ENCODE peak calls at places on chromosomes 3 and 15, in four cellular contexts. L is GM23338, V is tibial artery, K is left ventricle myocardium inferior. J is an unnamed sample.

GRCh38 chr15:79881668-79882067 is 15.1 kb downstream of the MTHFS start:
- DNase-seq in L (no peak), V (no peak), K (no peak), J (no peak)

GRCh38 chr15:85795669-85796305 is 1.1 kb upstream of the KLHL25 start:
- DNase-seq in L (no peak), V (no peak), K (no peak), J (no peak)

GRCh38 chr3:27730774-27731659 is 8.9 kb upstream of the EOMES start:
- DNase-seq in L (peak), V (no peak), K (no peak), J (no peak)

GRCh38 chr3:30606301-30607031 is at the start of gene TGFBR2:
- DNase-seq in L (peak), V (peak), K (peak), J (peak)

GRCh38 chr3:153756816-153757215 is 364.4 kb upstream of the ARHGEF26 start:
- DNase-seq in L (no peak), V (no peak), K (no peak), J (peak)

GRCh38 chr15:85792872-85793621 is 1.7 kb downstream of the KLHL25 start:
- DNase-seq in L (no peak), V (no peak), K (no peak), J (no peak)

GRCh38 chr15:95988574-95988887 is 342.0 kb upstream of the NR2F2 start:
- DNase-seq in L (peak), V (no peak), K (no peak), J (peak)

GRCh38 chr3:37492977-37493471 is 318.6 kb upstream of the LRRFIP2 start:
- DNase-seq in L (no peak), V (no peak), K (no peak), J (peak)

GRCh38 chr3:183448369-183449128 is 20.1 kb upstream of the MCF2L2 start:
- DNase-seq in L (no peak), V (no peak), K (no peak), J (no peak)

GRCh38 chr3:23629181-23629893 is 176.4 kb upstream of the UBE2E1 start:
- DNase-seq in L (no peak), V (no peak), K (no peak), J (peak)
- TF ChIP-seq CTCF in L (no peak), V (no peak), K (no peak), J (no peak)

DNA sequence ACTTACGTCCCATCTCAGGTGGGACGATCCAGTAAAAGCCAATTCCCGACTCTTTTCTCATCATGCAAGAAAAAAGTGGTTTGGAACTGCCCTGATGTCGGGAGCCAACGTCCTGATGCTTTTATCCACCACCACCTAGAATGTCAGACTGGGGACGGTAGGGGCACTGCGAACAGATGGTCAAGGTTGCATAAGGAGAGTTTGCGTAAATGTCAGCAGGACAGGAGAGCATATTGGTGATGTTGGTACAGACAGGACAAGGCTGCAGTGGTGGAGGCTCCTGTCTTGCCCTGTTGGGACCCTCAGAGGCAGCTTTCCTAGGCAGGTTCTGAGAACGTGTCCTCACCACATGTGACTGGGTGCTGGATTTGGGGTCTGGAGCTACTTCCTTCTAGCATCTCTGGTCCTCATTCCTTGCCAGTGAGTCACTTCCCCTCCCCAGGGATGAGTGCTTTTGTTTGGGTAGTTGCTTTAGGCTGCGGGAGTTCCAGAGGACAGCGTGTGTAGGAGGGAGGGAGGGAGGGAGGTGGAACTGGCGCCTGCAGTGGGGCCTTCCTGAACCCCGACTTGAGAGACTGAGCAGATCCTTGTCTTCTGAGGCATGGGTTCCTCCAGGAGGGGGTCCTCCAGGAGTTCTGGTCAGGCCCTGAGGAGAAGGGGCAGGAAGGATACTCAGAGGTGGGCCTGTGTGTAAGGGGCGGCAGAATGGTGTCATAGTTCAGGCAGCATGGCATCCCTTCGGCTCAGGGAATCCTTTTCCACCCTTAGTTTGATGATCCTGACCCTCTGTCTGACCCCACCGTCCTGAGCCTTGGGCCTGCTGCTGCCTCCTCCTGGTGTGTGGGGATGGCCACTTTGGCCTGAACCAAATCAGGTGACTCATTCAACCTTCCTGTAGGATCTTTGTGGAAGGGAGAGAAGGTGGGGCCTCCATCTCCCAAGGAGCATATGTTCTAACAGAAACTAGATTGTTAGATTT is 21.2 kb downstream of the THSD4 start:
- DNase-seq in L (peak), V (no peak), K (no peak), J (peak)
- TF ChIP-seq CTCF in L (no peak), V (no peak), K (no peak), J (peak)

GRCh38 chr3:138362536-138362935 is 14.2 kb downstream of the MRAS start:
- DNase-seq in L (no peak), V (peak), K (no peak), J (no peak)
- TF ChIP-seq CTCF in L (no peak), V (no peak), K (no peak), J (no peak)

GRCh38 chr3:66097647-66098046 is 58.9 kb upstream of the MAGI1 start:
- DNase-seq in L (no peak), V (no peak), K (no peak), J (no peak)
- TF ChIP-seq CTCF in L (no peak), V (no peak), K (no peak), J (no peak)

GRCh38 chr3:74139648-74140047 is 474.8 kb downstream of the CNTN3 start:
- DNase-seq in L (peak), V (no peak), K (no peak), J (peak)
- TF ChIP-seq CTCF in L (peak), V (no peak), K (peak), J (peak)

DNA sequence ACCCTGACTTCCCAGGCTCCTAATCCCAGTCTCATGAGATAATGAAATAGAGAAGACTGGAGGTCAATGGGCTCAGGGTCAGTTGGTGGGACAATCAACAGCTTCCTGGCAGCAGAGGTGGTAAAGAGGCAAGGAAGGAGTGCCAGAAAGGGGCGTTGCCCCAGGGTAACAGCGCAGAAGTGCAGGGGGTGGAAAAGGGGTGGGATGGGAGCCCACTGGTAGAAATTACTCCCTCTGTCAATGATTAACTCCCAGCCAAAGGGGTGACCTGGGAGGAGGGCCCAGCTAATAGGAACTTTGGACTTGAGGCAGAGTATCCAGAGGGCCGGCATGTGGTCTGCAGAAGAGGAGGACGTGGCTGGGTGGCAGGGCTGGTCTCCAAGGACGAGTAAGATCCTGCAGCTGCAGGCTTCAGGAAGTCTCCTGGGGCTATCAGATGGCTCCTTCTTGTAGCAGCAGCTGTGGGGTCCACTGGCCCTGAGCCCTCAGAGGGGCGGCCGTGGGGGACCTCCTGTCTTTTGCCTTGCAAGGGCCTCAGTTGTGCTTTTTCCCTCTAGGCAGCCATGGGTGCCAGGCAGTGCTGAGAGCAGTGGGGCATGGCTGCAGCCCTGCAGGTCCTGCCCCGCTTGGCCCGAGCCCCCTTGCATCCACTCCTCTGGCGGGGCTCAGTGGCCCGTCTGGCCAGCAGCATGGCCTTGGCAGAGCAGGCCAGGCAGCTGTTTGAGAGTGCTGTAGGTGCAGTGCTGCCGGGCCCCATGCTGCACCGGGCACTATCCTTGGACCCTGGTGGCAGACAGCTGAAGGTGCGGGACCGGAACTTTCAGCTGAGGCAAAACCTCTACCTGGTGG is 2.3 kb downstream of the GLYCTK start:
- DNase-seq in L (peak), V (peak), K (no peak), J (no peak)
- TF ChIP-seq CTCF in L (no peak), V (no peak), K (no peak), J (no peak)

DNA sequence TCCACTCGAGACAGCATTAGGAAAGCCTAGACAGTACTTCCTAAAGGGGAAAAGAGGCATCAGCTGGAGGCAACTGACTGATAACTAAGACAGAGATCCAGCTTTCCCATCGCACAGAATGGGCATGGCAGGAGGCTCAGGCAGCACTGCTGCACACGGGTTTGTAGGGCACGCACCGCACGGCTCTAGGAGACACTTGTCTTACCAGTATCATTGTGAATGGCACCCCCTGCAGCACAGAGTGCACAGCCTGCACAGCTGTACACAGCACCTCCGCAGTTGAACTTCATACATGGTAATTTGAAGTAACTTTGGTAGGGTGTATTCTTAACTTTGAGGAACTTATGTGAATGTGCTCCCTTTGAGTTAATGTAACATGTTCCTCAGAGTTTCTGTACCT is 281.6 kb downstream of the PLCL2 start:
- DNase-seq in L (no peak), V (no peak), K (no peak), J (no peak)
- TF ChIP-seq CTCF in L (no peak), V (no peak), K (no peak), J (no peak)

GRCh38 chr15:63231206-63231605 is 41.8 kb downstream of the RAB8B start:
- DNase-seq in L (no peak), V (no peak), K (no peak), J (no peak)
- TF ChIP-seq CTCF in L (no peak), V (no peak), K (no peak), J (no peak)

DNA sequence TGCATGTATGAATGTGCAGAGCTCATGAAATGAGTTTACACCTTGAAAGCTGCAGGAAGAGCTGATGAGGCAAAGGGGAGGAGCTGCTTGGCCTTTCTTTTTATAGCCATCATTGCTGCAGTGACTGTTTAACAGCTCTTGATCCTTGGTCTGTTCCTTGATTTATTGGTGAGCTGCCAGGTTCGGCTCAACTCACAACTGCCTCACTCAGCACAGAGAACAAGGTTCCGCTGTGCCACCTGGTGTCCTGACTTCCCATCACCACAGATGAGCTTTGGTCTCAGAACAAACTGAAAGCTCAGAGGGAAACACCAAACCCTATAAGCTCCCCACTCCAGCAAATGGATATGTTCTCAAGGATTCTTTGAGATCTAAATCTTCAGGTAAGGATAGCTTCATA is 626.1 kb downstream of the MAGI1 start:
- DNase-seq in L (peak), V (no peak), K (peak), J (no peak)
- TF ChIP-seq CTCF in L (peak), V (peak), K (peak), J (no peak)

J was measured in fibroblast of mammary gland.